ENCODE peak calls at places on chromosome 19, in four cellular contexts. One of them, this sample, is unnamed.

GRCh38 chr19:1104452-1105216 is 840 bp downstream of the GPX4 start:
- DNase-seq in stimulated activated CD8-positive, alpha-beta memory T cell treated with anti-CD3 and anti-CD28 coated beads, Interleukin-4, amount 100 ng/mL, for 24 hours: peak; percentile 66
- DNase-seq in SW 1271: peak; percentile 53
- DNase-seq in NCI-H748 treated with DMSO at 0.1 percent for 48 hours: no peak
- DNase-seq in this sample: peak; percentile 72

GRCh38 chr19:17337675-17338439 is 504 bp downstream of the GTPBP3 start:
- DNase-seq in stimulated activated CD8-positive, alpha-beta memory T cell treated with anti-CD3 and anti-CD28 coated beads, Interleukin-4, amount 100 ng/mL, for 24 hours: no peak
- DNase-seq in SW 1271: no peak
- DNase-seq in NCI-H748 treated with DMSO at 0.1 percent for 48 hours: no peak
- DNase-seq in this sample: no peak

GRCh38 chr19:2477732-2478191 is 1.8 kb downstream of the GADD45B start:
- DNase-seq in stimulated activated CD8-positive, alpha-beta memory T cell treated with anti-CD3 and anti-CD28 coated beads, Interleukin-4, amount 100 ng/mL, for 24 hours: no peak
- DNase-seq in NCI-H748 treated with DMSO at 0.1 percent for 48 hours: no peak
- DNase-seq in SW 1271: no peak
- DNase-seq in this sample: peak; percentile 66

GRCh38 chr19:33094504-33095067 is 13.6 kb downstream of the GPATCH1 start:
- DNase-seq in stimulated activated CD8-positive, alpha-beta memory T cell treated with anti-CD3 and anti-CD28 coated beads, Interleukin-4, amount 100 ng/mL, for 24 hours: no peak
- DNase-seq in NCI-H748 treated with DMSO at 0.1 percent for 48 hours: no peak
- DNase-seq in SW 1271: no peak
- DNase-seq in this sample: no peak

GRCh38 chr19:38707512-38708114 is 36.7 kb downstream of the CAPN12 start:
- DNase-seq in SW 1271: no peak
- DNase-seq in stimulated activated CD8-positive, alpha-beta memory T cell treated with anti-CD3 and anti-CD28 coated beads, Interleukin-4, amount 100 ng/mL, for 24 hours: no peak
- DNase-seq in NCI-H748 treated with DMSO at 0.1 percent for 48 hours: no peak
- DNase-seq in this sample: no peak

GRCh38 chr19:29672933-29673336 is 7.7 kb downstream of the PLEKHF1 start:
- DNase-seq in SW 1271: no peak
- DNase-seq in stimulated activated CD8-positive, alpha-beta memory T cell treated with anti-CD3 and anti-CD28 coated beads, Interleukin-4, amount 100 ng/mL, for 24 hours: peak; percentile 76
- DNase-seq in NCI-H748 treated with DMSO at 0.1 percent for 48 hours: no peak
- DNase-seq in this sample: no peak

GRCh38 chr19:40721936-40722661 is 5.2 kb downstream of the ITPKC start:
- DNase-seq in NCI-H748 treated with DMSO at 0.1 percent for 48 hours: no peak
- DNase-seq in stimulated activated CD8-positive, alpha-beta memory T cell treated with anti-CD3 and anti-CD28 coated beads, Interleukin-4, amount 100 ng/mL, for 24 hours: no peak
- DNase-seq in SW 1271: no peak
- DNase-seq in this sample: no peak

GRCh38 chr19:40960780-40961179 is 30.3 kb upstream of the CYP2B6 start:
- DNase-seq in NCI-H748 treated with DMSO at 0.1 percent for 48 hours: no peak
- DNase-seq in SW 1271: no peak
- DNase-seq in stimulated activated CD8-positive, alpha-beta memory T cell treated with anti-CD3 and anti-CD28 coated beads, Interleukin-4, amount 100 ng/mL, for 24 hours: no peak
- DNase-seq in this sample: peak; percentile 35

GRCh38 chr19:4909172-4909896 is at the start of gene UHRF1:
- DNase-seq in SW 1271: no peak
- DNase-seq in stimulated activated CD8-positive, alpha-beta memory T cell treated with anti-CD3 and anti-CD28 coated beads, Interleukin-4, amount 100 ng/mL, for 24 hours: peak; percentile 70
- DNase-seq in NCI-H748 treated with DMSO at 0.1 percent for 48 hours: no peak
- DNase-seq in this sample: no peak

GRCh38 chr19:366951-367350 is 22.4 kb upstream of the MIER2 start:
- DNase-seq in NCI-H748 treated with DMSO at 0.1 percent for 48 hours: no peak
- DNase-seq in stimulated activated CD8-positive, alpha-beta memory T cell treated with anti-CD3 and anti-CD28 coated beads, Interleukin-4, amount 100 ng/mL, for 24 hours: no peak
- DNase-seq in SW 1271: no peak
- DNase-seq in this sample: no peak

This sample was measured in fibroblast of the aortic adventitia.